ENCODE peak calls at places on chromosome 9, in four cellular contexts. One of them, this sample, is unnamed.

GRCh38 chr9:35689601-35690446 is at the start of gene TPM2:
- DNase-seq in IMR-90: peak; percentile 90
- DNase-seq in H1: peak; percentile 66
- DNase-seq in mesendoderm: peak; percentile 94
- DNase-seq in this sample: peak; percentile 87

GRCh38 chr9:70590264-70590646 is 175.8 kb upstream of the KLF9 start:
- DNase-seq in mesendoderm: no peak
- DNase-seq in H1: no peak
- DNase-seq in IMR-90: peak; percentile 70
- DNase-seq in this sample: no peak

GRCh38 chr9:109349431-109349846 is 28.6 kb upstream of the EPB41L4B start:
- DNase-seq in IMR-90: peak; percentile 89
- DNase-seq in mesendoderm: no peak
- DNase-seq in H1: no peak
- DNase-seq in this sample: no peak

GRCh38 chr9:76818271-76818670 is 54.0 kb downstream of the PCA3 start:
- DNase-seq in H1: peak; percentile 29
- DNase-seq in IMR-90: peak; percentile 98
- DNase-seq in mesendoderm: peak; percentile 92
- DNase-seq in this sample: peak; percentile 49

GRCh38 chr9:109708507-109708945 is 71.5 kb upstream of the PALM2AKAP2 start:
- DNase-seq in IMR-90: peak; percentile 28
- DNase-seq in H1: no peak
- DNase-seq in mesendoderm: no peak
- DNase-seq in this sample: no peak

GRCh38 chr9:91424403-91425176 is 958 bp upstream of the NFIL3 start:
- DNase-seq in mesendoderm: peak; percentile 63
- DNase-seq in H1: no peak
- DNase-seq in IMR-90: peak; percentile 89
- DNase-seq in this sample: peak; percentile 58

GRCh38 chr9:121672213-121672612 is 20.8 kb downstream of the DAB2IP start:
- DNase-seq in mesendoderm: peak; percentile 82
- DNase-seq in IMR-90: peak; percentile 40
- DNase-seq in H1: no peak
- DNase-seq in this sample: no peak

GRCh38 chr9:134944351-134944802 is 26.7 kb upstream of the FCN1 start:
- DNase-seq in H1: no peak
- DNase-seq in mesendoderm: peak; percentile 53
- DNase-seq in IMR-90: no peak
- DNase-seq in this sample: no peak

GRCh38 chr9:77899679-77900354 is 131.8 kb downstream of the GNAQ start:
- DNase-seq in IMR-90: peak; percentile 87
- DNase-seq in mesendoderm: no peak
- DNase-seq in H1: no peak
- DNase-seq in this sample: no peak

GRCh38 chr9:36074870-36075532 is 38.3 kb downstream of the RECK start:
- DNase-seq in H1: no peak
- DNase-seq in mesendoderm: no peak
- DNase-seq in IMR-90: peak; percentile 89
- DNase-seq in this sample: no peak

GRCh38 chr9:135095470-135096407 is 8.3 kb downstream of the OLFM1 start:
- DNase-seq in H1: no peak
- DNase-seq in mesendoderm: peak; percentile 17
- DNase-seq in IMR-90: no peak
- DNase-seq in this sample: no peak

GRCh38 chr9:109301012-109301411 is 19.8 kb downstream of the EPB41L4B start:
- DNase-seq in IMR-90: no peak
- DNase-seq in mesendoderm: no peak
- DNase-seq in H1: no peak
- DNase-seq in this sample: no peak

GRCh38 chr9:6564868-6565267 is 80.7 kb downstream of the GLDC start:
- DNase-seq in mesendoderm: no peak
- DNase-seq in IMR-90: no peak
- DNase-seq in H1: no peak
- DNase-seq in this sample: no peak

GRCh38 chr9:115733318-115733717 is 420.3 kb upstream of the PAPPA start:
- DNase-seq in IMR-90: no peak
- DNase-seq in H1: no peak
- DNase-seq in mesendoderm: peak; percentile 62
- DNase-seq in this sample: no peak

GRCh38 chr9:19934301-19934868 is 145.5 kb upstream of the SLC24A2 start:
- DNase-seq in H1: peak; percentile 38
- DNase-seq in mesendoderm: peak; percentile 64
- DNase-seq in IMR-90: peak; percentile 1
- DNase-seq in this sample: peak; percentile 78

GRCh38 chr9:35660966-35661413 is 2.9 kb downstream of the CCDC107 start:
- DNase-seq in IMR-90: peak; percentile 62
- DNase-seq in mesendoderm: peak; percentile 73
- DNase-seq in H1: no peak
- DNase-seq in this sample: no peak

GRCh38 chr9:99180199-99180598 is 41.5 kb downstream of the ALG2 start:
- DNase-seq in mesendoderm: no peak
- DNase-seq in IMR-90: no peak
- DNase-seq in H1: no peak
- DNase-seq in this sample: no peak

GRCh38 chr9:99180662-99181061 is 41.1 kb downstream of the ALG2 start:
- DNase-seq in mesendoderm: no peak
- DNase-seq in H1: no peak
- DNase-seq in IMR-90: no peak
- DNase-seq in this sample: no peak

GRCh38 chr9:99181206-99181605 is 40.5 kb downstream of the ALG2 start:
- DNase-seq in IMR-90: no peak
- DNase-seq in mesendoderm: no peak
- DNase-seq in H1: no peak
- DNase-seq in this sample: no peak

GRCh38 chr9:99177576-99178365 is 44.0 kb downstream of the ALG2 start:
- DNase-seq in H1: no peak
- DNase-seq in mesendoderm: no peak
- DNase-seq in IMR-90: no peak
- DNase-seq in this sample: no peak

GRCh38 chr9:99178912-99179872 is 42.5 kb downstream of the ALG2 start:
- DNase-seq in IMR-90: no peak
- DNase-seq in H1: no peak
- DNase-seq in mesendoderm: no peak
- DNase-seq in this sample: no peak
- H3K56ac ChIP-seq in IMR-90: no peak overlapping the region
- H3K56ac ChIP-seq in H1: no peak overlapping the region
- H3K56ac ChIP-seq in mesendoderm: no peak overlapping the region
- H3K56ac ChIP-seq in this sample: no peak overlapping the region

GRCh38 chr9:34637356-34638137 is at the start of gene SIGMAR1:
- DNase-seq in H1: peak; percentile 63
- DNase-seq in IMR-90: peak; percentile 89
- DNase-seq in mesendoderm: peak; percentile 96
- DNase-seq in this sample: peak; percentile 95
- H3K18ac ChIP-seq in H1: peak within 1 kb of the TSS; percentile 97
- H3K18ac ChIP-seq in IMR-90: peak within 1 kb of the TSS; percentile 79
- H3K18ac ChIP-seq in mesendoderm: peak within 1 kb of the TSS; percentile 34
- H3K18ac ChIP-seq in this sample: peak within 1 kb of the TSS; percentile 36

DNA sequence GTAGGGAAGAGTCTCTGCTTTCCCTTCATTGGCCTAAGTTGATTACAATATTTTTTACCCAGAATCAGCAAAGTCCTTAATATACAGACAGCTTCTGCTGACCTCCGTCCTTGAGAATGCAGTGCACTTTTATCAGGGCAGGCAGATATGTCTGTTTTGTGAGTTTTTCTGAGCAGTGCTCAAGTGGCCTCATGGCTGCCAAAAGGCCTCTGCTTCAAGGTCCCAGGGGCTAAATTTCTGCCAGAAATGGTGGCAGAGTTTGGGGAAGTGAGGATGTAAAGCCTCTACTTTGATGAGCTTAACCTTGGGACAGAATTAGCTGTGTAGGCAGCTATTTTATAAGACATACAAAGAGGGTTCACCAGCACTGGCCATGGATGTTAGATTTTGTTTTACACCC is 275.8 kb downstream of the ADAMTSL1 start:
- DNase-seq in IMR-90: no peak
- DNase-seq in mesendoderm: no peak
- DNase-seq in H1: no peak
- DNase-seq in this sample: no peak
- H3K56ac ChIP-seq in IMR-90: no peak overlapping the region
- H3K56ac ChIP-seq in mesendoderm: no peak overlapping the region
- H3K56ac ChIP-seq in H1: no peak overlapping the region
- H3K56ac ChIP-seq in this sample: no peak overlapping the region

DNA sequence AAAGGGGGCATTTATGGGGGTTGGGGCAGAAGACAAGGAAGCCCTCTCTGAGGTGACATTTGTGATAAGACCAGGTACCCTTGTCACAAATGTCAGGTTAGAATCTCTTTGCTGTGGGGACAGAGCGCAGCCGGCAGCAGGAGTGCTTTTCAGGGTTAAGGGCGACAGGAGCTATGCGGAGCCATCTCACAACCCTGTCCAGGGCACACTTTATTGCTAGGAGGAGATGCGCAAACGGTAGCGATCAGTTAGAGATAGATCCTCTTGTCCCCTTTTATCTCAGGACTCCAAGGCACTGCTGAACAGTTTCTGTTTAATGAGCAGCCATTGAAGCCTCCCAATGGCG is 438 bp upstream of the LAMC3 start:
- DNase-seq in mesendoderm: no peak
- DNase-seq in IMR-90: no peak
- DNase-seq in H1: no peak
- DNase-seq in this sample: no peak
- H3K18ac ChIP-seq in mesendoderm: no peak overlapping the region
- H3K18ac ChIP-seq in IMR-90: no peak overlapping the region
- H3K18ac ChIP-seq in H1: no peak overlapping the region
- H3K18ac ChIP-seq in this sample: no peak overlapping the region

GRCh38 chr9:110936719-110937452 is 101.4 kb downstream of the LPAR1 start:
- DNase-seq in mesendoderm: no peak
- DNase-seq in H1: no peak
- DNase-seq in IMR-90: peak; percentile 87
- DNase-seq in this sample: no peak

GRCh38 chr9:110933350-110934001 is 104.8 kb downstream of the LPAR1 start:
- DNase-seq in IMR-90: no peak
- DNase-seq in H1: no peak
- DNase-seq in mesendoderm: no peak
- DNase-seq in this sample: no peak

GRCh38 chr9:110939053-110939452 is 99.2 kb downstream of the LPAR1 start:
- DNase-seq in mesendoderm: no peak
- DNase-seq in H1: no peak
- DNase-seq in IMR-90: no peak
- DNase-seq in this sample: no peak

GRCh38 chr9:110935829-110936228 is 102.4 kb downstream of the LPAR1 start:
- DNase-seq in IMR-90: no peak
- DNase-seq in mesendoderm: no peak
- DNase-seq in H1: no peak
- DNase-seq in this sample: no peak

GRCh38 chr9:110936252-110936651 is 102.0 kb downstream of the LPAR1 start:
- DNase-seq in IMR-90: no peak
- DNase-seq in H1: no peak
- DNase-seq in mesendoderm: no peak
- DNase-seq in this sample: no peak
- H3K56ac ChIP-seq in IMR-90: peak overlapping the region; percentile 68
- H3K56ac ChIP-seq in H1: no peak overlapping the region
- H3K56ac ChIP-seq in mesendoderm: no peak overlapping the region
- H3K56ac ChIP-seq in this sample: no peak overlapping the region

This sample was measured in H9.